ENCODE peak calls at places on chromosomes 2 and 18, in ten cellular contexts. H is breast epithelium, F is left ventricle myocardium inferior, X is sigmoid colon, E is IMR-90, T is lower lobe of right lung, P is psoas muscle, Z is A549, C is transverse colon, G is GM12878. N is an unnamed sample. For H3K4me1, the result is how much of the 10 kb centered on the place peaks cover.

GRCh38 chr18:58535340-58536186 is 93.3 kb downstream of the ALPK2 start:
- DNase-seq in C (no peak), X (no peak), F (no peak), Z (no peak), H (no peak), T (no peak), P (no peak), E (peak), G (peak), N (no peak)

GRCh38 chr2:176637497-176638166 is 368.4 kb downstream of the MTX2 start:
- DNase-seq in H (no peak), E (peak), G (no peak), X (peak), T (peak), P (peak), C (peak), Z (peak), F (peak), N (no peak)

GRCh38 chr2:73284296-73285161 is at the start of gene FBXO41:
- DNase-seq in G (peak), X (peak), E (peak), Z (peak), F (no peak), H (no peak), P (peak), T (peak), C (peak), N (no peak)

GRCh38 chr18:51890762-51891161 is 449.2 kb upstream of the DCC start:
- DNase-seq in H (peak), C (peak), X (no peak), F (no peak), P (no peak), G (no peak), T (no peak), Z (peak), E (peak), N (no peak)

GRCh38 chr2:126889071-126889470 is 9.6 kb upstream of the TEX51 start:
- DNase-seq in H (peak), G (no peak), E (no peak), Z (no peak), F (no peak), P (no peak), C (no peak), T (no peak), X (no peak), N (no peak)

GRCh38 chr2:132489150-132489549 is 72.5 kb downstream of the GPR39 start:
- DNase-seq in C (no peak), G (no peak), Z (no peak), E (peak), F (peak), H (no peak), X (no peak), T (no peak), P (no peak), N (no peak)

GRCh38 chr2:37630298-37630697 is 41.1 kb downstream of the CDC42EP3 start:
- DNase-seq in G (no peak), Z (no peak), E (no peak), P (no peak), F (no peak), C (no peak), T (no peak), H (no peak), X (no peak), N (no peak)

GRCh38 chr2:86790828-86791561 is at the start of gene CD8A:
- DNase-seq in P (no peak), F (no peak), C (no peak), T (no peak), E (peak), H (no peak), Z (no peak), G (no peak), X (no peak), N (no peak)

GRCh38 chr2:50849205-50849604 is 182.7 kb downstream of the NRXN1 start:
- DNase-seq in H (no peak), Z (no peak), G (no peak), C (no peak), F (no peak), P (no peak), T (no peak), E (no peak), X (no peak), N (no peak)

GRCh38 chr2:95278051-95278471 is 3.8 kb downstream of the PROM2 start:
- DNase-seq in T (peak), P (no peak), E (peak), F (peak), G (no peak), Z (no peak), X (peak), C (no peak), H (no peak), N (no peak)

GRCh38 chr2:85545780-85546240 is 6.8 kb downstream of the MAT2A start:
- DNase-seq in C (no peak), E (no peak), T (no peak), H (no peak), X (no peak), G (no peak), Z (peak), P (no peak), F (no peak), N (no peak)

GRCh38 chr2:53021285-53021684 is 746.3 kb upstream of the CHAC2 start:
- DNase-seq in X (no peak), P (no peak), E (peak), C (no peak), Z (no peak), F (no peak), H (no peak), G (no peak), T (no peak), N (no peak)

GRCh38 chr2:95346236-95346737 is 49.1 kb downstream of the KCNIP3 start:
- DNase-seq in G (no peak), T (peak), E (peak), C (peak), X (peak), Z (peak), F (peak), P (peak), H (peak), N (no peak)

GRCh38 chr2:35606394-35606793 is 749.2 kb upstream of the CRIM1 start:
- DNase-seq in P (no peak), F (no peak), C (no peak), Z (no peak), H (no peak), X (no peak), E (no peak), G (no peak), T (no peak), N (no peak)

GRCh38 chr2:129605654-129606053 is 373.8 kb upstream of the RAB6C start:
- DNase-seq in Z (no peak), X (no peak), P (no peak), C (no peak), H (no peak), T (no peak), F (no peak), G (no peak), E (no peak), N (no peak)

GRCh38 chr2:129609224-129609623 is 370.2 kb upstream of the RAB6C start:
- DNase-seq in E (no peak), H (no peak), P (no peak), G (no peak), X (no peak), C (no peak), F (no peak), Z (no peak), T (no peak), N (no peak)

GRCh38 chr2:129606496-129607270 is 372.8 kb upstream of the RAB6C start:
- DNase-seq in G (no peak), Z (no peak), C (no peak), X (no peak), H (no peak), T (no peak), P (no peak), F (peak), E (no peak), N (no peak)

DNA sequence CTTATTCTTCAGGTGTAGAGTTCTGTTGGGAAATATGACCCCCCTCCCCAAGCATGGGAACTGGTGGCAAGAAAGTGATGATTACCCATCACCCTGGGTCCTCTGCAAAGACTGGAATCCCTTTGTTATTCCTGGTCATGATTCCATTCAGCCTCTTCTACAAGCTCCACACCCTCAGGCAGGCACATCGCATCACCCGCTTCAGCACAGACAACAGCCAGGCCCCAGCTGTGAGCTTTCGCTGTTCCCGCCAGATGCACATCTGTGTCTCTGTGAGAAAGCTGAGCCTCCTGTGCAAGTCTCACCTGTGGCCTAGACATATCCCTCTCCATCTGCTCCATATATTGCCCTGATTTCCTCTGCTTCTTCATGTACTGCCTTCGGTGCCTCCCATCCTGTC is 368.0 kb upstream of the RAB6C start:
- DNase-seq in X (no peak), G (no peak), C (no peak), T (no peak), E (no peak), P (no peak), H (no peak), F (no peak), Z (no peak), N (no peak)
- H3K27ac ChIP-seq in X (no peak), G (no peak), C (no peak), T (no peak), E (no peak), P (no peak), H (no peak), F (no peak), Z (no peak), N (no peak)

DNA sequence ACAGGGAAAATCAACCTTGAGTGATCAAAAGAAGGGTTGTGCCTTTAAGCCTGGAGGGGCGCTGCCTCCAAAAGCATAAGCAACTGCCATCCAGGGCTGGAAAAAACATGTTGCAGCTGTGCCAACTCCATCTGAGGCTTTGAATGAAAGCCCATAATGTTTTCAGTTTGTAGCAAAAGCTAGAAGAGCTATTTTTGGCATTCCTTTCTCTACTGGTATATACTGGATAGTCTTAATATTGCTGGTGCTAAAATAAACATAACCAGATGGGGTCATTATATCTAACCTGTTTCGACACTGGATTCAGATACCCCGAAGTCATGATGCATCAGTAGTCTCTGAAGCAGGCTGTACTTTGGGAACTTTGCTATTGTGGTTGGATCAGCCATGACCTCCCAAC is 25.1 kb downstream of the ANXA4 start:
- DNase-seq in C (no peak), P (no peak), E (peak), T (no peak), H (no peak), G (no peak), X (no peak), Z (no peak), F (no peak), N (no peak)
- TF ChIP-seq CTCF in C (no peak), P (no peak), E (peak), T (no peak), H (no peak), G (no peak), X (no peak), Z (no peak), F (no peak), N (no peak)

DNA sequence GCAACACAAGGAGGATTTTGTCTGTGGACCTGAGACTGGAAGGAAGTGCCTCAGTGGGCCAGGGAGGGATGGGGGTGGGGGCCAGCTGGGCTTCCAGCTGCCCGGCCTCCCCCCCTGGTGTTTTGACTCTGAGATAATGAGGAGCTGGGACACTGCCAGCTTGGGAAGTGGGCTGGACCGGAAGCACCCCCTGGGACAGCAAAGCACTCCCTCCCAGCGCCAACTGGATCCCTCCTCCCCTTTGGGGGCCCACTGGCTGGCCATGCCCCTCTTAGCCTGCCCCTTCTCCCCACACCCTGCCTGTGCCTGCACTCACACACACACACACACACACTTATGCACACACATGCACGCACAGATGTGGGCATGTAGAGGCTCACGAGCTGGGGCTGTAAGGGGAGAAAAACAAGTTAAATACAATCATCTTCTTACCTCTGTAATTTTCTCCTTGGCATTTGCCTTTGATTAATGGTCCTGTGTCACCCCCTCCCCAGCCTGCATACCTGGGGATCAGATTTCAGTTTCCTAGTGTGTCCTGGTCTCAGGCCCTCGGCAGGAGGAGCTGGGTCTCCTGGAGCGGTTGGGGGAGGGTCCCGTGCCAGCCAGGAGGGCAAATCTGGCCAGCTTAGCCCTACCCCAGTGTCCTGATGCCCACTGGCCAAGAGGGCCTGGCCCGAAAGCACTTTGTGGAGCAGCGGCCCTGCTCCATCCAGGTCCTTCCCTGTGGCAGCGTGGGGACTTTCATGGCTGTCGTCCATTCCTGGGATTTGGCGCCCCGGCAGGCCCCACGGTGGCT is 3.6 kb downstream of the ITM2C start:
- DNase-seq in E (no peak), Z (no peak), X (no peak), T (no peak), P (no peak), F (no peak), H (no peak), G (no peak), C (peak), N (no peak)
- H3K4me1 ChIP-seq in E (under half), Z (under half), X (half or more), T (under half), P (under half), F (half or more), H (under half), G (half or more), C (half or more), N (under half)

DNA sequence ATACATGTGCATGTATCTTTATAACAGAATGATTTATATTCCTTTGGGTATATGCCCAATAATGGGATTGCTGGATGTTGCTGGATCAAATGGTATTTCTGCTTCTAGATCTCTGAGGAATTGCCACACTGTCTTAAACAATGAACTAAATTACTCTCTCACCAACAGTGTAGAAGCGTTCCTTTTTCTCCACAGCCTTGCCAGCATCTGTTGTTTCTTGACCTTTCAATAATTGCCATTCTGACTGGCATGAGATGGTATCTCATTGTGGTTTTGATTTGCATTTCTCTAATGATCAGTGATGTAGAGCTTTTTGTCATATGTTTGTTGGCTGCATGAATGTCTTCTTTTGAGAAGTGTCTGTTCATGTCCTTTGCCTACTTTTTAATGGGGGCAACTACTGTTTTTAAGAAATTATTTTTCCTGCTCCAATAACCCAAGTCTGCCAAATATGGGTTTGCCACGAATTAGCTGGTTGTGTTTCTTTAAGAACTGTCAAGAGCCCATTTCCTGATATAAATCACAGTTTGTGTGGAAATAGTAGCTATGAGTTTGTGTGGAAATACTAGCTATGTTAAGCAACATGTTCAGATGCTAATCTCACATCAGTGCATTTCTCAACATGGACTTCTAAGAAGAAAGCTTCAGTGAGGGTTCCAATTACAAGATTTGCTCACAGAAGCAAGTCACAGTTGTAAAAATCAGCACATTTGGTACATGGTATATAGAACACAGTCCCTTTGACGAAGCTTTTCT is 259.4 kb downstream of the ANAPC1 start:
- DNase-seq in Z (peak), G (no peak), C (no peak), T (no peak), E (peak), X (no peak), F (no peak), H (no peak), P (no peak), N (no peak)
- H3K27ac ChIP-seq in Z (no peak), G (no peak), C (no peak), T (no peak), E (no peak), X (no peak), F (no peak), H (no peak), P (peak), N (no peak)

DNA sequence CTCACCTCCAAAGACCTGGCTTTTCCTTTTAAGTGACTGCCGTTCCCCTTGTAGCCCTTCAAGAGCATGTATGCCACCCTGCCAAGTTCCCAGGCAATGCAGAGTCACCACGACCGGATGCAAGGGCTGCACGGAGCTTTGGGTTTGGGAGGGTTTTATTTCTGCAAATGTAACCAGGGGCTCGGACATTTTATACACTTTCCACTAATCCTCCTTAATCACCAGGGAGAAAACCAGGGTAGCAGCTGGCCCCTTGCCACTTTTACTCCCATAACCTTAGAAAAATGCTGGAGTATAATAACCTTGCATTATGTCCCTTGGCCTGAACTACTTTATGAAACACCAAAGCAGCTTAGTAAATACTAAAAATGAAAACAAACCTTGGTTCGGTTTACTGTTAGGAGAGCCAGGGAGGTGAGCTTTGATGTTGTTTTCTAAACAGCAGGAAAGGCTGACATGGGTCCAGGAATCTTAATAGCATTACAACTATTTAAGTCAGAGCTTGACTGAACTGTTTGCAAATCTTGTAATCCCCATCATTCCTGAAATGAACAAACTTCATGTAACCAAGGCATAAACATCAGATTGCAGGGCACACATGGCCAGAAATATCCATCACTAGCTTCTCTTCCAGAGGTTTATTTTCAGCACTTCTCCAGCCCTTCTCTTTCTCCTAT is 152.7 kb upstream of the RIOK3 start:
- DNase-seq in P (no peak), E (peak), H (no peak), X (no peak), T (no peak), Z (no peak), C (no peak), G (no peak), F (no peak), N (no peak)
- TF ChIP-seq CTCF in P (no peak), E (no peak), H (no peak), X (no peak), T (no peak), Z (no peak), C (no peak), G (no peak), F (no peak), N (no peak)

GRCh38 chr2:27073782-27074181 is 2.3 kb upstream of the OST4 start:
- DNase-seq in G (no peak), E (peak), Z (no peak), P (no peak), F (no peak), C (no peak), H (no peak), X (no peak), T (no peak), N (no peak)
- H3K4me1 ChIP-seq in G (under half), E (under half), Z (under half), P (under half), F (half or more), C (half or more), H (under half), X (half or more), T (half or more), N (half or more)

DNA sequence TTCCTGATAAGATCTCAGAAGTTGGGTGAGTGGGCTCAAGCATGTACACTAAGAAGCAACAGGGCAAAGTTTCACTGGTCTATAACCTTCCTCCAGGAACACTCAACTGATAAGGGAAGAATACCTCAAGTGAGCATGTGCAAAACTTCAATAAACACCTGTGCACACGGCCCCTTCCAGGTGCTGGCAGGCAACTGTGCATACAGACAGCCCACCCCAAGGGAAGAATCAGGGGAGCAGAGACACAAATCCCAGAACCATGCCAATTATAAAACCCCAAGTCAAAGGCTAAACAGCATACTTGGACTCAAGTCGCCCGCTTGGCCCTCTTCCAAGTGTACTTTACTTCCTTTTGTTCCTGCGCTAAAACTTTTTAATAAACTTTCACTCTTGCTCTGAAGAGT is 85.9 kb upstream of the RTN4 start:
- DNase-seq in T (no peak), F (no peak), G (no peak), X (no peak), H (no peak), Z (no peak), E (no peak), P (no peak), C (peak), N (no peak)
- H3K27ac ChIP-seq in T (peak), F (no peak), G (no peak), X (peak), H (peak), Z (no peak), E (no peak), P (no peak), C (peak), N (no peak)

DNA sequence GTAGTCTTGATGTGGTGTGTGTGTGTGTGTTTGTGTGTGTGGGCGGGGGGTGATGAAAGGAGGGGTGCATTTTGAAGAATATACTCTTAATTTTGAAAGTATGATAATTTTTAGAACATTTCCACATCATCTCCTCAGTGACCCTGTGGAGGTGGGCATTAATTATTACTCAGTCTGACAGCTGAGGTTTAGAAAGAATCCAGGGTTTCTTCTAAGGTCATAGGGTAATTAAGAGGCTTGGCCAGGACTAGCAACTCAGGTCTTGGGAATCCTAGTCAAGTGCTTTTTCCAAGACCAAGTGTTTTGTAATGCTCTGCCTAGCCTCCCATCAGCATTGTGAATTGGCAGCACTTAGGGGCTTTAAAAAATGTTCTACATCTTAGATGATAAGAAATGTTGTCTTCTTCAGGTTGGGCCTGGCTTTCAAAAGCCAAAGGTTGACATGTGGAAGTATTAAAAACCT is 100.6 kb downstream of the SPTBN1 start:
- DNase-seq in X (no peak), C (no peak), F (no peak), G (no peak), H (no peak), T (no peak), P (peak), Z (no peak), E (peak), N (peak)
- TF ChIP-seq CTCF in X (no peak), C (no peak), F (no peak), G (no peak), H (no peak), T (no peak), P (no peak), Z (no peak), E (no peak), N (no peak)